ENCODE peak calls at places on chromosomes 12 and 14, in five cellular contexts. One of them, this sample, is unnamed.

GRCh38 chr12:64679487-64679983 is 69.2 kb downstream of the RASSF3 start:
- DNase-seq in fibroblast of the conjunctiva: peak; percentile 52
- DNase-seq in fibroblast of gingiva: peak; percentile 79
- DNase-seq in GM03348: peak; percentile 80
- DNase-seq in mucosa of gallbladder: peak; percentile 73
- DNase-seq in this sample: peak; percentile 74

GRCh38 chr12:75724913-75725312 is 213.5 kb upstream of the KRR1 start:
- DNase-seq in fibroblast of the conjunctiva: peak; percentile 40
- DNase-seq in fibroblast of gingiva: peak; percentile 89
- DNase-seq in GM03348: peak; percentile 59
- DNase-seq in mucosa of gallbladder: peak; percentile 29
- DNase-seq in this sample: no peak

GRCh38 chr12:57549909-57550627 is at the start of gene KIF5A:
- DNase-seq in fibroblast of the conjunctiva: no peak
- DNase-seq in fibroblast of gingiva: no peak
- DNase-seq in GM03348: peak; percentile 85
- DNase-seq in mucosa of gallbladder: no peak
- DNase-seq in this sample: no peak

GRCh38 chr12:77725611-77726010 is 105.1 kb upstream of the NAV3 start:
- DNase-seq in fibroblast of the conjunctiva: peak; percentile 31
- DNase-seq in fibroblast of gingiva: no peak
- DNase-seq in GM03348: peak; percentile 5
- DNase-seq in mucosa of gallbladder: no peak
- DNase-seq in this sample: no peak

GRCh38 chr12:84624601-84625000 is 288.0 kb downstream of the SLC6A15 start:
- DNase-seq in fibroblast of the conjunctiva: no peak
- DNase-seq in fibroblast of gingiva: no peak
- DNase-seq in GM03348: no peak
- DNase-seq in mucosa of gallbladder: no peak
- DNase-seq in this sample: no peak

GRCh38 chr12:71299541-71300376 is 139.8 kb upstream of the LGR5 start:
- DNase-seq in fibroblast of the conjunctiva: no peak
- DNase-seq in fibroblast of gingiva: no peak
- DNase-seq in GM03348: no peak
- DNase-seq in mucosa of gallbladder: no peak
- DNase-seq in this sample: no peak

GRCh38 chr12:4383304-4383865 is 3.9 kb upstream of the FGF23 start:
- DNase-seq in fibroblast of the conjunctiva: no peak
- DNase-seq in fibroblast of gingiva: no peak
- DNase-seq in GM03348: no peak
- DNase-seq in mucosa of gallbladder: no peak
- DNase-seq in this sample: no peak

GRCh38 chr14:81246561-81247270 is 26.0 kb upstream of the GTF2A1 start:
- DNase-seq in fibroblast of the conjunctiva: peak; percentile 80
- DNase-seq in fibroblast of gingiva: peak; percentile 95
- DNase-seq in GM03348: peak; percentile 51
- DNase-seq in mucosa of gallbladder: no peak
- DNase-seq in this sample: no peak

GRCh38 chr12:56725723-56726102 is 614 bp upstream of the NACA start:
- DNase-seq in fibroblast of the conjunctiva: no peak
- DNase-seq in fibroblast of gingiva: no peak
- DNase-seq in GM03348: no peak
- DNase-seq in mucosa of gallbladder: no peak
- DNase-seq in this sample: no peak

GRCh38 chr12:120849765-120850164 is 54.4 kb downstream of the SPPL3 start:
- DNase-seq in fibroblast of the conjunctiva: no peak
- DNase-seq in fibroblast of gingiva: no peak
- DNase-seq in GM03348: no peak
- DNase-seq in mucosa of gallbladder: no peak
- DNase-seq in this sample: peak; percentile 21

GRCh38 chr12:18250313-18250916 is 10.9 kb upstream of the PIK3C2G start:
- DNase-seq in fibroblast of the conjunctiva: peak; percentile 55
- DNase-seq in fibroblast of gingiva: peak; percentile 59
- DNase-seq in GM03348: peak; percentile 65
- DNase-seq in mucosa of gallbladder: peak; percentile 67
- DNase-seq in this sample: peak; percentile 40

GRCh38 chr12:104888892-104889291 is 69.2 kb downstream of the SLC41A2 start:
- DNase-seq in fibroblast of the conjunctiva: no peak
- DNase-seq in fibroblast of gingiva: no peak
- DNase-seq in GM03348: no peak
- DNase-seq in mucosa of gallbladder: no peak
- DNase-seq in this sample: no peak

GRCh38 chr12:84757978-84758377 is 154.6 kb downstream of the SLC6A15 start:
- DNase-seq in fibroblast of the conjunctiva: no peak
- DNase-seq in fibroblast of gingiva: peak; percentile 50
- DNase-seq in GM03348: peak; percentile 45
- DNase-seq in mucosa of gallbladder: no peak
- DNase-seq in this sample: no peak

GRCh38 chr12:130547480-130548155 is 168.5 kb downstream of the RIMBP2 start:
- DNase-seq in fibroblast of the conjunctiva: no peak
- DNase-seq in fibroblast of gingiva: no peak
- DNase-seq in GM03348: no peak
- DNase-seq in mucosa of gallbladder: no peak
- DNase-seq in this sample: no peak

GRCh38 chr12:57693659-57694458 is at the start of gene OS9:
- DNase-seq in fibroblast of the conjunctiva: peak; percentile 100
- DNase-seq in fibroblast of gingiva: peak; percentile 99
- DNase-seq in GM03348: peak; percentile 98
- DNase-seq in mucosa of gallbladder: peak; percentile 99
- DNase-seq in this sample: peak; percentile 99

GRCh38 chr14:23297878-23298277 is 4.8 kb downstream of the PPP1R3E start:
- DNase-seq in fibroblast of the conjunctiva: no peak
- DNase-seq in fibroblast of gingiva: no peak
- DNase-seq in GM03348: no peak
- DNase-seq in mucosa of gallbladder: no peak
- DNase-seq in this sample: no peak

GRCh38 chr12:101018540-101018939 is 191.5 kb downstream of the SLC5A8 start:
- DNase-seq in fibroblast of the conjunctiva: no peak
- DNase-seq in fibroblast of gingiva: peak; percentile 27
- DNase-seq in GM03348: peak; percentile 67
- DNase-seq in mucosa of gallbladder: peak; percentile 52
- DNase-seq in this sample: no peak

GRCh38 chr12:12445882-12446181 is 89.0 kb downstream of the BORCS5 start:
- DNase-seq in fibroblast of the conjunctiva: no peak
- DNase-seq in fibroblast of gingiva: no peak
- DNase-seq in GM03348: no peak
- DNase-seq in mucosa of gallbladder: no peak
- DNase-seq in this sample: no peak

GRCh38 chr14:96949594-96949993 is 152.4 kb downstream of the VRK1 start:
- DNase-seq in fibroblast of the conjunctiva: no peak
- DNase-seq in fibroblast of gingiva: no peak
- DNase-seq in GM03348: no peak
- DNase-seq in mucosa of gallbladder: no peak
- DNase-seq in this sample: no peak

GRCh38 chr12:122184522-122184921 is 1.6 kb downstream of the LRRC43 start:
- DNase-seq in fibroblast of the conjunctiva: no peak
- DNase-seq in fibroblast of gingiva: no peak
- DNase-seq in GM03348: no peak
- DNase-seq in mucosa of gallbladder: no peak
- DNase-seq in this sample: no peak

GRCh38 chr14:93073833-93074769 is 41.6 kb downstream of the ITPK1 start:
- DNase-seq in fibroblast of the conjunctiva: no peak
- DNase-seq in fibroblast of gingiva: peak; percentile 57
- DNase-seq in GM03348: peak; percentile 46
- DNase-seq in mucosa of gallbladder: peak; percentile 42
- DNase-seq in this sample: no peak

GRCh38 chr12:100572184-100572583 is 1.3 kb upstream of the GAS2L3 start:
- DNase-seq in fibroblast of the conjunctiva: no peak
- DNase-seq in fibroblast of gingiva: no peak
- DNase-seq in GM03348: no peak
- DNase-seq in mucosa of gallbladder: no peak
- DNase-seq in this sample: no peak

GRCh38 chr12:39723831-39724230 is 104.2 kb upstream of the ABCD2 start:
- DNase-seq in fibroblast of the conjunctiva: peak; percentile 45
- DNase-seq in fibroblast of gingiva: peak; percentile 91
- DNase-seq in GM03348: peak; percentile 13
- DNase-seq in mucosa of gallbladder: no peak
- DNase-seq in this sample: no peak

GRCh38 chr12:132284618-132285310 is 44.6 kb downstream of the GALNT9 start:
- DNase-seq in fibroblast of the conjunctiva: no peak
- DNase-seq in fibroblast of gingiva: no peak
- DNase-seq in GM03348: peak; percentile 35
- DNase-seq in mucosa of gallbladder: no peak
- DNase-seq in this sample: no peak

GRCh38 chr14:21233457-21234076 is 35.7 kb downstream of the HNRNPC start:
- DNase-seq in fibroblast of the conjunctiva: no peak
- DNase-seq in fibroblast of gingiva: peak; percentile 12
- DNase-seq in GM03348: peak; percentile 23
- DNase-seq in mucosa of gallbladder: no peak
- DNase-seq in this sample: no peak

GRCh38 chr12:4270016-4270669 is 3.4 kb upstream of the CCND2 start:
- DNase-seq in fibroblast of the conjunctiva: no peak
- DNase-seq in fibroblast of gingiva: no peak
- DNase-seq in GM03348: no peak
- DNase-seq in mucosa of gallbladder: no peak
- DNase-seq in this sample: no peak

GRCh38 chr12:65834146-65834935 is 10.1 kb downstream of the HMGA2 start:
- DNase-seq in fibroblast of the conjunctiva: no peak
- DNase-seq in fibroblast of gingiva: no peak
- DNase-seq in GM03348: no peak
- DNase-seq in mucosa of gallbladder: no peak
- DNase-seq in this sample: no peak

GRCh38 chr14:48536318-48536717 is 860.9 kb upstream of the MDGA2 start:
- DNase-seq in fibroblast of the conjunctiva: no peak
- DNase-seq in fibroblast of gingiva: no peak
- DNase-seq in GM03348: no peak
- DNase-seq in mucosa of gallbladder: no peak
- DNase-seq in this sample: no peak

GRCh38 chr12:118103231-118103600 is 595 bp downstream of the VSIG10 start:
- DNase-seq in fibroblast of the conjunctiva: no peak
- DNase-seq in fibroblast of gingiva: no peak
- DNase-seq in GM03348: peak; percentile 42
- DNase-seq in mucosa of gallbladder: no peak
- DNase-seq in this sample: no peak

GRCh38 chr12:2364566-2365165 is 311.9 kb downstream of the CACNA1C start:
- DNase-seq in fibroblast of the conjunctiva: no peak
- DNase-seq in fibroblast of gingiva: no peak
- DNase-seq in GM03348: no peak
- DNase-seq in mucosa of gallbladder: no peak
- DNase-seq in this sample: no peak

GRCh38 chr12:93442411-93443340 is 929 bp upstream of the UBE2N start:
- DNase-seq in fibroblast of the conjunctiva: no peak
- DNase-seq in fibroblast of gingiva: no peak
- DNase-seq in GM03348: no peak
- DNase-seq in mucosa of gallbladder: no peak
- DNase-seq in this sample: no peak

GRCh38 chr14:94632305-94632590 is 20.1 kb downstream of the SERPINA3 start:
- DNase-seq in fibroblast of the conjunctiva: no peak
- DNase-seq in fibroblast of gingiva: no peak
- DNase-seq in GM03348: no peak
- DNase-seq in mucosa of gallbladder: no peak
- DNase-seq in this sample: no peak

GRCh38 chr14:59189281-59189821 is 884 bp downstream of the DAAM1 start:
- DNase-seq in fibroblast of the conjunctiva: no peak
- DNase-seq in fibroblast of gingiva: peak; percentile 1
- DNase-seq in GM03348: peak; percentile 35
- DNase-seq in mucosa of gallbladder: no peak
- DNase-seq in this sample: peak; percentile 22

GRCh38 chr12:6116481-6117021 is 7.9 kb downstream of the VWF start:
- DNase-seq in fibroblast of the conjunctiva: no peak
- DNase-seq in fibroblast of gingiva: no peak
- DNase-seq in GM03348: no peak
- DNase-seq in mucosa of gallbladder: no peak
- DNase-seq in this sample: no peak

GRCh38 chr12:58741226-58741625 is 179.1 kb downstream of the LRIG3 start:
- DNase-seq in fibroblast of the conjunctiva: no peak
- DNase-seq in fibroblast of gingiva: peak; percentile 8
- DNase-seq in GM03348: no peak
- DNase-seq in mucosa of gallbladder: no peak
- DNase-seq in this sample: no peak

GRCh38 chr12:843609-844008 is 91.2 kb downstream of the WNK1 start:
- DNase-seq in fibroblast of the conjunctiva: no peak
- DNase-seq in fibroblast of gingiva: no peak
- DNase-seq in GM03348: no peak
- DNase-seq in mucosa of gallbladder: no peak
- DNase-seq in this sample: no peak

GRCh38 chr12:12899530-12900380 is 8.4 kb downstream of the GPRC5A start:
- DNase-seq in fibroblast of the conjunctiva: peak; percentile 93
- DNase-seq in fibroblast of gingiva: peak; percentile 91
- DNase-seq in GM03348: peak; percentile 67
- DNase-seq in mucosa of gallbladder: no peak
- DNase-seq in this sample: no peak

This sample was measured in prostate gland.